ENCODE peak calls at places on chromosome 2, in seven cellular contexts. O is left lung, K is AG04450, U is fibroblast of pulmonary artery, L is upper lobe of right lung, P is cardiac fibroblast, J is IMR-90. N is an unnamed sample.

GRCh38 chr2:166651080-166651675 is 157.1 kb upstream of the SCN7A start:
- DNase-seq in J (peak), P (peak), O (no peak), K (peak), L (no peak), U (peak), N (peak)

GRCh38 chr2:101388232-101388631 is 929 bp upstream of the CREG2 start:
- DNase-seq in K (no peak), U (peak), P (peak), L (no peak), O (no peak), J (peak), N (peak)

GRCh38 chr2:10597956-10598355 is 91.8 kb downstream of the NOL10 start:
- DNase-seq in P (no peak), L (no peak), U (no peak), O (no peak), K (no peak), J (no peak), N (no peak)

GRCh38 chr2:104412384-104412783 is 441.5 kb upstream of the POU3F3 start:
- DNase-seq in J (no peak), P (peak), O (no peak), U (no peak), K (no peak), L (no peak), N (no peak)

GRCh38 chr2:180927030-180927686 is 53.2 kb upstream of the UBE2E3 start:
- DNase-seq in K (no peak), U (no peak), J (peak), P (no peak), L (no peak), O (no peak), N (no peak)

GRCh38 chr2:144999040-144999875 is 479.3 kb upstream of the ZEB2 start:
- DNase-seq in L (no peak), P (peak), J (no peak), O (no peak), U (peak), K (no peak), N (peak)

GRCh38 chr2:157185828-157186227 is 71.7 kb upstream of the GALNT5 start:
- DNase-seq in O (no peak), J (peak), K (no peak), P (peak), U (peak), L (no peak), N (peak)

GRCh38 chr2:150888337-150888736 is 373.3 kb downstream of the RBM43 start:
- DNase-seq in L (no peak), J (peak), K (no peak), O (no peak), P (peak), U (peak), N (peak)

GRCh38 chr2:209368924-209369323 is 54.9 kb upstream of the MAP2 start:
- DNase-seq in J (peak), P (peak), U (peak), K (peak), O (peak), L (peak), N (peak)

GRCh38 chr2:72953528-72953927 is 36.2 kb downstream of the EMX1 start:
- DNase-seq in P (no peak), J (no peak), O (no peak), L (no peak), K (no peak), U (no peak), N (no peak)

GRCh38 chr2:145749556-145749955 is 1229.6 kb upstream of the ZEB2 start:
- DNase-seq in K (no peak), J (no peak), P (no peak), U (no peak), L (no peak), O (no peak), N (no peak)

GRCh38 chr2:105812180-105813044 is 67.7 kb downstream of the NCK2 start:
- DNase-seq in J (peak), K (peak), U (peak), L (no peak), P (peak), O (no peak), N (peak)

GRCh38 chr2:86703704-86704370 is 16.3 kb upstream of the RMND5A start:
- DNase-seq in P (peak), K (no peak), L (no peak), J (no peak), O (no peak), U (peak), N (peak)

GRCh38 chr2:232854082-232854481 is 16.0 kb upstream of the SNORC start:
- DNase-seq in P (peak), U (peak), L (peak), K (peak), O (peak), J (peak), N (peak)

GRCh38 chr2:109066501-109066900 is 62.5 kb upstream of the SH3RF3 start:
- DNase-seq in U (no peak), L (no peak), P (no peak), K (no peak), O (no peak), J (no peak), N (no peak)

GRCh38 chr2:128305555-128306080 is 13.1 kb downstream of the HS6ST1 start:
- DNase-seq in J (peak), P (peak), U (peak), L (peak), O (no peak), K (no peak), N (no peak)

GRCh38 chr2:235005023-235005422 is 53.2 kb downstream of the SH3BP4 start:
- DNase-seq in O (no peak), K (no peak), J (no peak), L (no peak), P (no peak), U (no peak), N (no peak)

GRCh38 chr2:46942143-46942526 is 26.5 kb upstream of the MCFD2 start:
- DNase-seq in U (no peak), K (no peak), L (peak), P (peak), J (no peak), O (peak), N (no peak)

GRCh38 chr2:138708682-138709241 is 71.4 kb downstream of the NXPH2 start:
- DNase-seq in U (peak), L (no peak), K (no peak), P (peak), J (peak), O (no peak), N (peak)

GRCh38 chr2:232483296-232483922 is 4.2 kb downstream of the ECEL1 start:
- DNase-seq in U (no peak), K (no peak), J (no peak), O (no peak), L (peak), P (no peak), N (no peak)

GRCh38 chr2:39486071-39486470 is 49.0 kb upstream of the MAP4K3 start:
- DNase-seq in J (no peak), L (no peak), O (no peak), P (no peak), U (no peak), K (no peak), N (no peak)

GRCh38 chr2:223093436-223093839 is 41.4 kb downstream of the KCNE4 start:
- DNase-seq in L (no peak), O (no peak), K (peak), J (peak), U (peak), P (peak), N (peak)

GRCh38 chr2:150548527-150548926 is 61.1 kb upstream of the RND3 start:
- DNase-seq in J (peak), L (no peak), U (peak), P (peak), K (no peak), O (no peak), N (no peak)

GRCh38 chr2:130376433-130377293 is 20.8 kb downstream of the PTPN18 start:
- DNase-seq in U (no peak), P (no peak), J (no peak), K (no peak), O (no peak), L (no peak), N (no peak)

GRCh38 chr2:215332876-215333600 is 21.2 kb downstream of the ATIC start:
- DNase-seq in O (no peak), L (no peak), K (no peak), J (no peak), U (no peak), P (no peak), N (no peak)

GRCh38 chr2:177296047-177296446 is 31.5 kb upstream of the NFE2L2 start:
- DNase-seq in O (no peak), K (no peak), U (peak), L (no peak), J (peak), P (peak), N (peak)

GRCh38 chr2:213806125-213806726 is 522.0 kb downstream of the SPAG16 start:
- DNase-seq in L (no peak), K (no peak), P (peak), O (no peak), U (peak), J (peak), N (peak)

GRCh38 chr2:105883911-105884694 is 139.4 kb downstream of the NCK2 start:
- DNase-seq in L (no peak), O (no peak), P (no peak), K (no peak), J (no peak), U (no peak), N (no peak)

GRCh38 chr2:71313-72035 is 25.2 kb upstream of the FAM110C start:
- DNase-seq in K (no peak), U (no peak), L (no peak), P (no peak), J (no peak), O (no peak), N (no peak)

GRCh38 chr2:169005994-169006393 is 25.1 kb downstream of the ABCB11 start:
- DNase-seq in L (no peak), K (no peak), J (no peak), U (no peak), O (no peak), P (no peak), N (no peak)

GRCh38 chr2:39099820-39100728 is 20.8 kb downstream of the SOS1 start:
- DNase-seq in K (no peak), J (peak), P (peak), O (no peak), L (no peak), U (peak), N (peak)

GRCh38 chr2:127078691-127079270 is 28.2 kb downstream of the BIN1 start:
- DNase-seq in J (no peak), O (no peak), K (no peak), P (no peak), U (no peak), L (no peak), N (no peak)
- TF ChIP-seq CTCF in J (no peak), O (no peak), K (no peak), P (no peak), U (no peak), L (no peak), N (no peak)

GRCh38 chr2:219498280-219499057 is at the start of gene GMPPA:
- DNase-seq in O (peak), J (peak), L (peak), U (peak), K (peak), P (peak), N (peak)

GRCh38 chr2:219495531-219496122 is 3.1 kb upstream of the GMPPA start:
- DNase-seq in U (peak), P (peak), K (peak), J (peak), O (no peak), L (no peak), N (peak)

GRCh38 chr2:219497495-219498279 is 1.0 kb upstream of the GMPPA start:
- DNase-seq in O (peak), U (peak), L (peak), K (peak), J (peak), P (peak), N (peak)

GRCh38 chr2:219496247-219496646 is 2.4 kb upstream of the GMPPA start:
- DNase-seq in P (no peak), K (no peak), O (no peak), J (no peak), U (no peak), L (no peak), N (no peak)

DNA sequence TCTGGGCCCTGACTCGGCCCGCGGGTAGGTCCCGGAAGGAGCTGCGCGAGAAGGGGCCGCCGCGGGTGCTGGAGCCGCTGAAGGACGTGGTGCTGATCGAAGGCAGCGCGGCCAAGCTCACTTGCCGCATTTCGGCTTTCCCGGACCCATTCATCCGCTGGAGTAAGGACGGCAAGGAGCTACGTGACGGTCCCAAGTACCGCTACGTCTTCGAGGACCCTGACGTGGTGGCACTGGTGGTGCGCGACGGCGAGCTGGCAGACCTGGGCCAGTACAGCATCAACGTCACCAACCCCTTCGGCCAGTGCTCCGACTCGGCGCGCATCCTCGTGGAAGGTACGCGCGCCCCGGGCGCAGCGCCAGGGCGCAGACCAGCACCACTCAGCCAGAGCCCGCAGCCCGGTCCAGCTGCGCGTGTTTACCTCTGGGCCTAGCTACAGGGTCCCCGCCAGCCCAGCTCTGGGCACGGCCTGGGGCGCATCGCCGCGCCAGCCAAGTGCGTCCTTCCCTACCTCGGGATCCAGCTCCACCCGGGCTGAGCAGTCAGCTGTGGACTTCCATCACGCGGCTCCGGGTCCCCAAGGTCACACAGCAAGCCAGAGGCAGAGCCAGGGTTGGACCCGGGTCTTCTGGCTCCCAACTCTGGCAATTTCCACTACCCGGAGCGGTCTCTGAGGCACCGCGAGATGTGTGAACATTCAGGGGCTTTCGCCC is 1.8 kb upstream of the GMPPA start:
- DNase-seq in U (no peak), O (no peak), K (no peak), P (no peak), J (no peak), L (no peak), N (no peak)
- H3K4me3 ChIP-seq in U (peak), O (peak), K (peak), P (no peak), J (no peak), L (peak), N (no peak)

GRCh38 chr2:23708771-23709170 is 218.2 kb downstream of the ATAD2B start:
- DNase-seq in U (no peak), P (no peak), L (no peak), O (no peak), K (no peak), J (no peak), N (no peak)

GRCh38 chr2:23703583-23704385 is 223.1 kb downstream of the ATAD2B start:
- DNase-seq in U (no peak), J (no peak), O (no peak), K (no peak), L (no peak), P (no peak), N (peak)

GRCh38 chr2:23707096-23707495 is 219.8 kb downstream of the ATAD2B start:
- DNase-seq in J (peak), P (no peak), O (no peak), K (peak), U (no peak), L (no peak), N (no peak)

GRCh38 chr2:23706613-23707078 is 220.3 kb downstream of the ATAD2B start:
- DNase-seq in U (no peak), O (no peak), K (no peak), J (no peak), L (no peak), P (no peak), N (no peak)

DNA sequence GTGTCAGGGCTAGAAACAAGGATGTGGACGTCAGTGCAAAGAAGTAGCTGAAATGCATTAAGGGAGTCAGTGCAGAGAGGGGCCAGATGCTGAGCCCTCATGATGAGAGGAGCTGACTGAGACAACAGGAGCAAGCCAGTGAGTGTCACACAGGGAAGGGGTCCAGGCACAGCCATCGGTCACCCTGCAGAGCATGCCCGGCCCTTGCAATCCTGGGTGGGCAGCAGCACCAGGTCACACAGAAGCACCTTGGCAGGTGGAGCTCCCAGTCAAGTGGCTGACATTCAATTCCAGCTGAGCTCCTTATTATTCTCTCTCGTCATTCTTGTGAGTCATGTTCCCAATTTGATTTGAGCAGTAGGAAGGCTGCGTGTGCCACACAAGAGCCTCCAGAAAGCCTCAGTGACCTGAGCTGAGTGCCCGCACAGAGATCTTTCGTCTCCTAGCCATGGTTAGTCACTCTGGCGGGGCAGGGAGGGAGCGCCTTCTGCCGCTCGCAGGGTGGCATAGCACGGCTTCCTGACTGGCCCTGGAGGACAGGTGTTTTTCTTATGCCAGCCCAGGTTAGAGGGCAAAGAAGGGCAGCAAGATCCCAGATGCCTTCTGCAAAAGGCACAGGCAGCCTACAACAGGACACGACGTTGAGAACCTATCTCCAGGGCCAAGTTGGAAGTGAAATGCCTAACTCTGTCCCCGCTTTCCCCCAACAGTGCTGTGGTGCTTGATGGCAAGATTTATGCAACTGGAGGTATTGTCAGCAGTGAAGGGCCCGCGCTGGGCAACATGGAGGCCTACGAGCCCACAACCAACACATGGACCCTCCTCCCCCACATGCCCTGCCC is 220.9 kb downstream of the ATAD2B start:
- DNase-seq in J (no peak), L (no peak), K (no peak), O (no peak), U (no peak), P (no peak), N (no peak)
- TF ChIP-seq CTCF in J (no peak), L (no peak), K (no peak), O (no peak), U (no peak), P (no peak), N (no peak)

GRCh38 chr2:37283207-37283606 is 41.4 kb downstream of the PRKD3 start:
- DNase-seq in U (peak), J (peak), P (peak), L (no peak), O (no peak), K (peak), N (peak)
- H3K4me3 ChIP-seq in U (no peak), J (no peak), P (no peak), L (no peak), O (no peak), K (no peak), N (no peak)

GRCh38 chr2:42040643-42041277 is 7.1 kb upstream of the PKDCC start:
- DNase-seq in U (no peak), L (no peak), J (no peak), K (no peak), P (no peak), O (no peak), N (peak)
- TF ChIP-seq CTCF in U (peak), L (no peak), J (peak), K (peak), P (no peak), O (no peak), N (no peak)